ENCODE peak calls at places on chromosome X, in nine cellular contexts. J is AG04449, C is OCI-LY7, Y is cardiac muscle cell, B is GM23248, V is BE2C, K is Karpas-422, D is aorta, T is ovary. H is an unnamed sample.

GRCh38 chrX:8042304-8042703 is 115.1 kb upstream of the PNPLA4 start:
- DNase-seq in J (no peak), C (no peak), D (no peak), B (no peak), T (no peak), Y (no peak), V (no peak), K (peak; percentile 49), H (no peak)

GRCh38 chrX:38142598-38142997 is 78.1 kb downstream of the SRPX start:
- DNase-seq in V (no peak), Y (peak; percentile 90), K (no peak), D (no peak), B (peak; percentile 48), C (no peak), T (no peak), J (peak; percentile 16), H (no peak)

GRCh38 chrX:119871245-119871598 is 311 bp downstream of the RNF113A start:
- DNase-seq in D (peak; percentile 51), C (no peak), V (no peak), K (no peak), Y (no peak), T (no peak), J (no peak), B (no peak), H (no peak)

GRCh38 chrX:3811331-3812311 is 98.2 kb upstream of the PRKX start:
- DNase-seq in B (peak; percentile 65), K (peak; percentile 64), V (peak; percentile 14), C (peak; percentile 58), T (peak; percentile 29), J (no peak), D (no peak), Y (peak; percentile 60), H (peak; percentile 42)

GRCh38 chrX:115892787-115893671 is 277.5 kb upstream of the AGTR2 start:
- DNase-seq in V (peak; percentile 83), J (no peak), Y (peak; percentile 45), B (peak; percentile 17), T (peak; percentile 77), C (no peak), D (peak; percentile 63), K (peak; percentile 93), H (no peak)

GRCh38 chrX:40008841-40009461 is 88.8 kb downstream of the BCOR start:
- DNase-seq in D (peak; percentile 70), J (no peak), Y (peak; percentile 41), K (no peak), V (peak; percentile 82), B (peak; percentile 43), C (no peak), T (no peak), H (no peak)

GRCh38 chrX:1870421-1870820 is 255.6 kb downstream of the ASMT start:
- DNase-seq in V (no peak), T (no peak), B (no peak), Y (no peak), D (no peak), J (no peak), C (no peak), K (no peak), H (no peak)

GRCh38 chrX:85503258-85504158 is 124.0 kb upstream of the POF1B start:
- DNase-seq in J (no peak), V (no peak), K (no peak), D (no peak), C (no peak), Y (no peak), T (no peak), B (no peak), H (no peak)

GRCh38 chrX:41373989-41374606 is 40.1 kb downstream of the DDX3X start:
- DNase-seq in K (no peak), V (no peak), J (no peak), C (no peak), T (no peak), D (no peak), B (no peak), Y (no peak), H (no peak)

GRCh38 chrX:115428011-115428410 is 133.0 kb upstream of the PLS3 start:
- DNase-seq in V (no peak), Y (no peak), B (no peak), C (no peak), T (no peak), K (no peak), J (no peak), D (no peak), H (no peak)

GRCh38 chrX:31800219-31800618 is 728.4 kb upstream of the FTHL17 start:
- DNase-seq in J (no peak), T (no peak), C (no peak), D (no peak), V (no peak), K (no peak), B (no peak), Y (no peak), H (no peak)

GRCh38 chrX:44068043-44068442 is 94.9 kb upstream of the NDP start:
- DNase-seq in C (no peak), K (no peak), V (no peak), D (no peak), Y (no peak), B (no peak), T (no peak), J (no peak), H (no peak)

GRCh38 chrX:43552166-43552565 is 103.9 kb upstream of the MAOA start:
- DNase-seq in J (no peak), D (no peak), C (no peak), V (no peak), B (no peak), T (no peak), Y (no peak), K (no peak), H (no peak)

GRCh38 chrX:153953342-153953830 is 8.9 kb upstream of the RENBP start:
- DNase-seq in Y (peak; percentile 65), D (peak; percentile 84), K (peak; percentile 93), B (peak; percentile 66), C (peak; percentile 54), V (peak; percentile 79), T (peak; percentile 84), J (no peak), H (no peak)

GRCh38 chrX:132045456-132045855 is 22.4 kb downstream of the STK26 start:
- DNase-seq in B (no peak), K (no peak), J (no peak), D (no peak), V (no peak), Y (peak; percentile 17), C (no peak), T (no peak), H (no peak)

GRCh38 chrX:24153175-24153795 is 3.8 kb downstream of the ZFX start:
- DNase-seq in V (peak; percentile 54), K (peak; percentile 53), C (peak; percentile 47), J (no peak), Y (peak; percentile 36), B (peak; percentile 55), D (no peak), T (no peak), H (no peak)
- H3K4me3 ChIP-seq in V (peak overlapping the region; percentile 41), K (peak overlapping the region; percentile 91), C (peak overlapping the region; percentile 75), J (peak overlapping the region; percentile 29), Y (peak overlapping the region; percentile 12), B (peak overlapping the region; percentile 35), D (no peak overlapping the region), T (no peak overlapping the region), H (no peak overlapping the region)

DNA sequence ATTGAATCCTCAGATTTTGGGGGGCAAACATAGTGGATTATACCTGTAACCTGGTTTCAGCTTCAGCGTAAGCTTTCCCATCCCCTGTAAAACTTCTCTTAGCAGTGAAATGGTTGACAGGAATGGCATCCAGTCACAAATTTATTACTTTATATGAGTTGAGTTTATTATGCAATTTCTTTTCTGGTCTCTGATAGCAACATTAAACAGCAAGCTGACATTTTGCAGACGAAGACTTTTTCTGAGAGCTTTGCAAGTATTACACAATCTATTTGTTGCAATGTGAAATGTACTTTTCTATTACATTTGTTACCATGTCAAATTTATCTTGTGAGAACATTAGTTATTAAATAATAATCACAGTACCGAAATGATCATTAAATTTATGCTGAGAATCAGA is 60.6 kb downstream of the GSPT2 start:
- DNase-seq in Y (peak; percentile 43), B (no peak), C (no peak), V (no peak), J (no peak), K (no peak), D (no peak), T (no peak), H (no peak)
- H3K4me3 ChIP-seq in Y (peak overlapping the region; percentile 73), B (peak overlapping the region; percentile 84), C (peak overlapping the region; percentile 82), V (peak overlapping the region; percentile 79), J (peak overlapping the region; percentile 75), K (peak overlapping the region; percentile 79), D (no peak overlapping the region), T (no peak overlapping the region), H (peak overlapping the region; percentile 66)

GRCh38 chrX:11426712-11427081 is 133.5 kb downstream of the AMELX start:
- DNase-seq in B (no peak), J (no peak), T (no peak), K (no peak), Y (no peak), C (no peak), V (no peak), D (no peak), H (no peak)
- H3K4me3 ChIP-seq in B (peak overlapping the region; percentile 71), J (peak overlapping the region; percentile 60), T (peak overlapping the region; percentile 55), K (no peak overlapping the region), Y (no peak overlapping the region), C (no peak overlapping the region), V (no peak overlapping the region), D (no peak overlapping the region), H (no peak overlapping the region)

GRCh38 chrX:152735101-152735500 is 1.5 kb downstream of the MAGEA12 start:
- DNase-seq in K (no peak), D (no peak), Y (no peak), V (no peak), J (no peak), C (no peak), B (no peak), T (no peak), H (no peak)

GRCh38 chrX:152733261-152733975 is at the start of the genes CSAG1 and MAGEA12:
- DNase-seq in B (no peak), K (no peak), J (no peak), C (no peak), Y (no peak), D (no peak), V (no peak), T (no peak), H (no peak)

GRCh38 chrX:152735860-152736511 is 2.4 kb downstream of the MAGEA12 start:
- DNase-seq in C (no peak), Y (no peak), T (no peak), D (no peak), K (no peak), V (no peak), J (no peak), B (no peak), H (no peak)

DNA sequence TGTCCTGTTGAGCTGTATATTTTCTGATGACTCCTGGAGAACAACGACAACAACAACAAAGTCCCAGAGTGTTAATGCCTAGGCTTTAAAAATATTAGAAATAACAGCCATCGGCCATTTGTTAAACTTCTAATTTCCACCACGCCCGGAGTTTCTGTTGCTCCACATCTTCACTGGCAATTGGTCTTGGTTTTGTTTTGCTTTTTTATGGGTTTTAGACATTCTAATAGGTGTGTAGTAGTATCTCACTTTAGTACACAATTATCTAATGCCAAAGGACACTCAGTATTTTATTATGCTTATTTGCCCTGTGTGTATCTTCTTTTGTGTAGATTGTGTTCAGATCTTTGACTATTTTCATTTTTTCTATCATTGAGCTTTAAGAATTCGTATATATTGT is 5.0 kb downstream of the MAGEA12 start:
- DNase-seq in C (no peak), J (no peak), Y (no peak), B (no peak), D (no peak), K (no peak), T (no peak), V (no peak), H (no peak)
- H3K4me3 ChIP-seq in C (no peak overlapping the region), J (no peak overlapping the region), Y (no peak overlapping the region), B (no peak overlapping the region), D (no peak overlapping the region), K (no peak overlapping the region), T (no peak overlapping the region), V (no peak overlapping the region), H (no peak overlapping the region)

H was measured in Jurkat, Clone E6-1.